ENCODE peak calls at places on chromosome 17, in seven cellular contexts. U is mammary epithelial cell; D is endodermal cell; Z is activated naive CD8-positive, alpha-beta T cell treated with anti-CD3 and anti-CD28 coated beads, Interleukin-2, amount 50 U/mL, for 16 hours; B is CD4-positive, CD25-positive, alpha-beta regulatory T cell; X is midbrain; K is effector CD4-positive, alpha-beta T cell. J is an unnamed sample.

GRCh38 chr17:41758601-41759000 is 24.2 kb upstream of the HAP1 start:
- DNase-seq in K (no peak), Z (no peak), U (no peak), X (no peak), B (no peak), D (no peak), J (no peak)

GRCh38 chr17:79837888-79838540 is 1.2 kb downstream of the CBX4 start:
- DNase-seq in B (no peak), D (peak; percentile 71), Z (no peak), K (no peak), U (no peak), X (no peak), J (no peak)

GRCh38 chr17:40559954-40560591 is 5.2 kb downstream of the CCR7 start:
- DNase-seq in K (peak; percentile 78), X (peak; percentile 82), D (peak; percentile 99), U (peak; percentile 90), B (peak; percentile 72), Z (peak; percentile 72), J (peak; percentile 75)

GRCh38 chr17:55321507-55322064 is 56.8 kb downstream of the HLF start:
- DNase-seq in Z (no peak), X (no peak), D (peak; percentile 2), K (no peak), U (no peak), B (no peak), J (no peak)

GRCh38 chr17:17058304-17058703 is 16.0 kb downstream of the MPRIP start:
- DNase-seq in Z (no peak), D (peak; percentile 33), X (no peak), U (no peak), B (no peak), K (no peak), J (no peak)

GRCh38 chr17:59332890-59333377 is 1.5 kb downstream of the YPEL2 start:
- DNase-seq in D (no peak), B (no peak), X (peak; percentile 43), K (no peak), U (no peak), Z (no peak), J (no peak)

GRCh38 chr17:66652840-66653507 is 181.9 kb upstream of the CACNG5 start:
- DNase-seq in U (peak; percentile 82), X (no peak), B (no peak), K (no peak), Z (no peak), D (no peak), J (no peak)

GRCh38 chr17:73646409-73647305 is 2.4 kb upstream of the SDK2 start:
- DNase-seq in D (peak; percentile 86), Z (no peak), U (no peak), X (no peak), K (no peak), B (no peak), J (no peak)

GRCh38 chr17:64572682-64573154 is 65.9 kb downstream of the CEP95 start:
- DNase-seq in D (no peak), K (no peak), U (no peak), X (no peak), B (no peak), Z (no peak), J (no peak)

GRCh38 chr17:79627766-79628690 is 17.2 kb upstream of the RBFOX3 start:
- DNase-seq in B (no peak), X (no peak), Z (no peak), K (no peak), D (peak; percentile 45), U (no peak), J (no peak)

GRCh38 chr17:75514299-75515228 is 773 bp downstream of the CASKIN2 start:
- DNase-seq in K (no peak), U (peak; percentile 70), X (no peak), D (peak; percentile 74), B (no peak), Z (no peak), J (no peak)

GRCh38 chr17:80359422-80360110 is 55.4 kb upstream of the ENDOV start:
- DNase-seq in U (no peak), K (no peak), B (no peak), Z (no peak), X (no peak), D (no peak), J (no peak)

GRCh38 chr17:59287452-59287851 is 44.0 kb upstream of the YPEL2 start:
- DNase-seq in U (peak; percentile 51), Z (no peak), K (no peak), B (no peak), D (no peak), X (no peak), J (no peak)

GRCh38 chr17:65171753-65172152 is 34.6 kb downstream of the RGS9 start:
- DNase-seq in D (no peak), X (no peak), B (no peak), U (no peak), K (no peak), Z (no peak), J (no peak)

GRCh38 chr17:14552311-14552710 is 251.4 kb downstream of the HS3ST3B1 start:
- DNase-seq in B (no peak), K (no peak), X (no peak), U (no peak), D (no peak), Z (no peak), J (no peak)

GRCh38 chr17:79398441-79398840 is 212.4 kb downstream of the RBFOX3 start:
- DNase-seq in Z (no peak), K (no peak), U (no peak), B (no peak), X (no peak), D (no peak), J (no peak)

GRCh38 chr17:59427425-59427921 is 96.0 kb downstream of the YPEL2 start:
- DNase-seq in K (no peak), B (no peak), D (peak; percentile 64), X (peak; percentile 73), U (peak; percentile 60), Z (peak; percentile 27), J (no peak)

GRCh38 chr17:34456121-34456520 is 93.1 kb upstream of the CCL1 start:
- DNase-seq in X (no peak), U (no peak), D (no peak), B (no peak), K (no peak), Z (no peak), J (no peak)

GRCh38 chr17:5584971-5585794 is 874 bp upstream of the NLRP1 start:
- DNase-seq in K (no peak), D (no peak), X (no peak), U (peak; percentile 88), B (no peak), Z (no peak), J (no peak)

GRCh38 chr17:9151091-9151490 is 129.8 kb downstream of the NTN1 start:
- DNase-seq in B (no peak), K (no peak), U (no peak), Z (no peak), D (peak; percentile 88), X (peak; percentile 17), J (no peak)

GRCh38 chr17:38584350-38584925 is 21.3 kb downstream of the SRCIN1 start:
- DNase-seq in U (peak; percentile 54), K (peak; percentile 58), X (peak; percentile 58), B (peak; percentile 36), Z (no peak), D (peak; percentile 95), J (no peak)

GRCh38 chr17:1709403-1709891 is 730 bp downstream of the TLCD2 start:
- DNase-seq in B (no peak), X (no peak), D (peak; percentile 72), U (no peak), Z (no peak), K (no peak), J (no peak)

GRCh38 chr17:5329784-5330557 is 47.9 kb downstream of the RABEP1 start:
- DNase-seq in X (no peak), K (no peak), B (no peak), Z (no peak), D (no peak), U (no peak), J (no peak)

GRCh38 chr17:48241131-48241591 is 133.6 kb downstream of the SNX11 start:
- DNase-seq in U (peak; percentile 56), B (no peak), X (no peak), K (no peak), D (peak; percentile 58), Z (no peak), J (no peak)

GRCh38 chr17:59892251-59892848 is 393 bp downstream of the TUBD1 start:
- DNase-seq in X (no peak), U (no peak), Z (no peak), B (no peak), D (no peak), K (no peak), J (no peak)

GRCh38 chr17:48632579-48633265 is 6.6 kb upstream of the HOXB9 start:
- DNase-seq in U (no peak), D (peak; percentile 61), B (no peak), K (no peak), Z (no peak), X (no peak), J (no peak)

GRCh38 chr17:77704048-77704815 is 254.3 kb upstream of the TNRC6C start:
- DNase-seq in D (peak; percentile 32), Z (no peak), U (no peak), B (no peak), K (no peak), X (no peak), J (no peak)

GRCh38 chr17:14910916-14911315 is 354.2 kb downstream of the PMP22 start:
- DNase-seq in Z (no peak), B (no peak), U (peak; percentile 56), K (no peak), X (no peak), D (no peak), J (no peak)

GRCh38 chr17:74219576-74220133 is 6.3 kb downstream of the TTYH2 start:
- DNase-seq in D (no peak), K (no peak), Z (no peak), U (no peak), X (no peak), B (no peak), J (no peak)

GRCh38 chr17:34252138-34252889 is 2.8 kb upstream of the CCL2 start:
- DNase-seq in Z (no peak), K (no peak), D (peak; percentile 67), B (no peak), X (peak; percentile 63), U (no peak), J (no peak)

GRCh38 chr17:1518410-1518809 is 2.0 kb upstream of the INPP5K start:
- DNase-seq in X (no peak), U (no peak), Z (no peak), D (no peak), K (no peak), B (no peak), J (no peak)

GRCh38 chr17:29407856-29408255 is 17.7 kb downstream of the TAOK1 start:
- DNase-seq in B (no peak), Z (no peak), K (no peak), D (no peak), U (no peak), X (no peak), J (no peak)

GRCh38 chr17:68459030-68459376 is 1.7 kb upstream of the WIPI1 start:
- DNase-seq in U (no peak), D (no peak), Z (no peak), B (no peak), K (no peak), X (no peak), J (no peak)

J was measured in iPS DF 19.7.